ENCODE peak calls at places on chromosome 15, in ten cellular contexts. V, M, W, D, O, E, F, T, H and R are unnamed samples.

GRCh38 chr15:25172691-25173090 is 217.9 kb downstream of the SNRPN start:
- DNase-seq in E (no peak), M (no peak), D (no peak), O (peak; percentile 13), F (peak; percentile 35), T (no peak), V (no peak), H (no peak), W (peak; percentile 5), R (no peak)

GRCh38 chr15:27686376-27686775 is 412.7 kb downstream of the OCA2 start:
- DNase-seq in D (no peak), F (no peak), V (no peak), W (peak; percentile 33), H (no peak), T (no peak), O (no peak), M (peak; percentile 10), E (no peak), R (no peak)

GRCh38 chr15:38589502-38589901 is 24.9 kb upstream of the RASGRP1 start:
- DNase-seq in E (no peak), O (no peak), T (no peak), W (no peak), F (no peak), V (no peak), M (peak; percentile 76), H (peak; percentile 57), D (no peak), R (no peak)

GRCh38 chr15:60017538-60018199 is 13.6 kb downstream of the FOXB1 start:
- DNase-seq in V (no peak), O (no peak), M (no peak), E (no peak), W (no peak), H (no peak), D (no peak), T (no peak), F (no peak), R (no peak)

GRCh38 chr15:83654379-83655236 is 685 bp downstream of the ADAMTSL3 start:
- DNase-seq in T (no peak), W (peak; percentile 87), M (no peak), E (no peak), V (peak; percentile 51), O (no peak), H (no peak), F (no peak), D (peak; percentile 80), R (no peak)

GRCh38 chr15:98703291-98703690 is 55.0 kb downstream of the IGF1R start:
- DNase-seq in M (peak; percentile 52), E (no peak), H (no peak), O (no peak), F (no peak), T (no peak), V (no peak), W (no peak), D (no peak), R (no peak)

GRCh38 chr15:29773816-29774215 is 48.5 kb downstream of the TJP1 start:
- DNase-seq in D (no peak), T (no peak), W (no peak), V (no peak), H (no peak), O (no peak), E (no peak), M (no peak), F (no peak), R (no peak)

GRCh38 chr15:72231847-72232461 is 964 bp upstream of the PKM start:
- DNase-seq in V (peak; percentile 43), D (peak; percentile 51), W (peak; percentile 63), H (peak; percentile 37), O (peak; percentile 77), F (no peak), M (peak; percentile 79), E (no peak), T (peak; percentile 77), R (peak; percentile 36)

GRCh38 chr15:55016225-55016624 is 180.5 kb downstream of the RSL24D1 start:
- DNase-seq in D (no peak), T (no peak), M (no peak), W (no peak), E (no peak), O (no peak), F (no peak), H (no peak), V (no peak), R (no peak)

GRCh38 chr15:92166751-92167412 is 226.8 kb upstream of the ST8SIA2 start:
- DNase-seq in O (no peak), H (no peak), M (no peak), W (no peak), F (no peak), E (no peak), V (no peak), D (no peak), T (no peak), R (no peak)

GRCh38 chr15:33032053-33032452 is 162.5 kb downstream of the FMN1 start:
- DNase-seq in D (no peak), W (no peak), E (no peak), O (no peak), V (no peak), F (no peak), M (no peak), H (no peak), T (no peak), R (no peak)

GRCh38 chr15:91263632-91264477 is 163.8 kb downstream of the SV2B start:
- DNase-seq in V (peak; percentile 86), F (peak; percentile 76), T (no peak), W (no peak), O (no peak), M (peak; percentile 18), D (peak; percentile 86), E (no peak), H (no peak), R (no peak)

GRCh38 chr15:88650556-88650955 is 11.7 kb downstream of the ISG20 start:
- DNase-seq in D (no peak), H (no peak), O (no peak), V (no peak), M (no peak), W (no peak), T (no peak), F (peak; percentile 34), E (no peak), R (no peak)

GRCh38 chr15:35141743-35142356 is 56.8 kb upstream of the NANOGP8 start:
- DNase-seq in M (peak; percentile 71), F (no peak), D (no peak), O (no peak), W (no peak), H (peak; percentile 90), T (no peak), E (no peak), V (no peak), R (no peak)

GRCh38 chr15:64749999-64750657 is 25.3 kb downstream of the RBPMS2 start:
- DNase-seq in H (no peak), M (peak; percentile 28), V (peak; percentile 40), W (peak; percentile 92), D (no peak), E (no peak), O (no peak), F (no peak), T (no peak), R (no peak)

GRCh38 chr15:32867313-32867626 is 149.5 kb downstream of the GREM1 start:
- DNase-seq in D (no peak), F (no peak), E (peak; percentile 68), H (peak; percentile 71), T (no peak), M (peak; percentile 57), W (no peak), O (no peak), V (no peak), R (no peak)

GRCh38 chr15:84750583-84751092 is 2.2 kb downstream of the ZNF592 start:
- DNase-seq in T (no peak), O (no peak), V (no peak), M (no peak), W (peak; percentile 61), E (no peak), D (no peak), F (no peak), H (no peak), R (no peak)

GRCh38 chr15:70318996-70319465 is 221.3 kb upstream of the TLE3 start:
- DNase-seq in W (no peak), M (peak; percentile 54), F (no peak), H (peak; percentile 60), O (no peak), E (no peak), D (no peak), T (no peak), V (peak; percentile 66), R (no peak)

GRCh38 chr15:77020348-77021087 is 25.6 kb downstream of the PSTPIP1 start:
- DNase-seq in W (no peak), H (no peak), V (no peak), M (no peak), D (peak; percentile 35), F (no peak), O (no peak), T (no peak), E (no peak), R (no peak)

GRCh38 chr15:41817781-41818180 is 10.1 kb upstream of the JMJD7 start:
- DNase-seq in D (no peak), M (no peak), W (no peak), V (no peak), E (no peak), H (no peak), T (no peak), O (no peak), F (peak; percentile 60), R (no peak)

GRCh38 chr15:100308222-100309007 is 33.4 kb downstream of the ADAMTS17 start:
- DNase-seq in O (no peak), H (no peak), W (no peak), T (no peak), D (no peak), V (peak; percentile 49), E (no peak), F (no peak), M (no peak), R (no peak)

GRCh38 chr15:26023691-26024090 is 160.6 kb upstream of the ATP10A start:
- DNase-seq in T (no peak), E (no peak), H (no peak), D (no peak), F (no peak), W (no peak), V (no peak), M (no peak), O (no peak), R (no peak)

GRCh38 chr15:36798366-36798765 is 218.9 kb downstream of the CDIN1 start:
- DNase-seq in V (no peak), M (peak; percentile 60), W (no peak), T (no peak), D (no peak), H (peak; percentile 34), E (no peak), O (no peak), F (no peak), R (no peak)

GRCh38 chr15:84703808-84704207 is 12.1 kb downstream of the SEC11A start:
- DNase-seq in V (no peak), T (no peak), E (no peak), W (no peak), F (no peak), M (no peak), O (no peak), D (no peak), H (no peak), R (no peak)

GRCh38 chr15:98626153-98626552 is 22.2 kb upstream of the IGF1R start:
- DNase-seq in D (no peak), V (no peak), F (no peak), E (no peak), M (no peak), T (no peak), O (no peak), H (no peak), W (peak; percentile 46), R (no peak)

GRCh38 chr15:31160740-31161495 is 59.4 kb upstream of the TRPM1 start:
- DNase-seq in F (no peak), W (no peak), D (no peak), M (no peak), O (no peak), T (no peak), V (no peak), E (no peak), H (no peak), R (no peak)

GRCh38 chr15:89632563-89633430 is 22.5 kb downstream of the KIF7 start:
- DNase-seq in F (peak; percentile 19), W (peak; percentile 34), H (no peak), M (no peak), T (no peak), E (no peak), D (no peak), O (no peak), V (no peak), R (no peak)

GRCh38 chr15:62334581-62334980 is 169.5 kb upstream of the C2CD4B start:
- DNase-seq in E (no peak), H (no peak), V (no peak), T (no peak), F (no peak), O (no peak), D (no peak), M (no peak), W (no peak), R (no peak)